ENCODE peak calls at places on chromosomes 7 and 10, in ten cellular contexts. F, X, Q, R, Y, T, P, J, S and M are unnamed samples.

GRCh38 chr10:125698599-125698998 is 15.6 kb upstream of the TEX36 start:
- DNase-seq in F (no peak), X (no peak), Q (no peak), R (no peak), Y (no peak), T (no peak), P (no peak), J (no peak), S (no peak), M (no peak)

GRCh38 chr7:43569424-43569823 is 13.5 kb upstream of the STK17A start:
- DNase-seq in F (no peak), X (no peak), Q (no peak), R (no peak), Y (no peak), T (no peak), P (no peak), J (no peak), S (no peak), M (peak)

GRCh38 chr10:51691135-51691534 is 8.3 kb downstream of the CSTF2T start:
- DNase-seq in F (no peak), X (no peak), Q (no peak), R (no peak), Y (no peak), T (no peak), P (peak), J (no peak), S (no peak), M (peak)

GRCh38 chr7:158943234-158943633 is 86.9 kb downstream of the DYNC2I1 start:
- DNase-seq in F (no peak), X (no peak), Q (no peak), R (no peak), Y (no peak), T (no peak), P (no peak), J (no peak), S (no peak), M (no peak)

GRCh38 chr10:104835422-104835821 is 194.3 kb downstream of the SORCS3 start:
- DNase-seq in F (no peak), X (no peak), Q (no peak), R (no peak), Y (no peak), T (no peak), P (no peak), J (no peak), S (no peak), M (no peak)

GRCh38 chr7:141712603-141713262 is 4.6 kb downstream of the WEE2 start:
- DNase-seq in F (no peak), X (no peak), Q (no peak), R (no peak), Y (no peak), T (no peak), P (no peak), J (no peak), S (no peak), M (no peak)

GRCh38 chr10:5147981-5148677 is 36.8 kb downstream of the AKR1C8 start:
- DNase-seq in F (no peak), X (no peak), Q (no peak), R (no peak), Y (no peak), T (no peak), P (no peak), J (no peak), S (no peak), M (no peak)

GRCh38 chr10:69375307-69376151 is 41.2 kb downstream of the TACR2 start:
- DNase-seq in F (no peak), X (no peak), Q (no peak), R (no peak), Y (peak), T (peak), P (peak), J (peak), S (peak), M (no peak)

GRCh38 chr7:36474283-36475010 is 84.8 kb downstream of the ANLN start:
- DNase-seq in F (no peak), X (no peak), Q (no peak), R (no peak), Y (peak), T (no peak), P (no peak), J (no peak), S (no peak), M (no peak)

GRCh38 chr7:90061077-90061476 is 93.2 kb upstream of the STEAP1 start:
- DNase-seq in F (no peak), X (no peak), Q (no peak), R (no peak), Y (no peak), T (no peak), P (no peak), J (no peak), S (no peak), M (no peak)

GRCh38 chr7:44486693-44487092 is 3.8 kb downstream of the NUDCD3 start:
- DNase-seq in F (no peak), X (no peak), Q (no peak), R (no peak), Y (no peak), T (no peak), P (peak), J (no peak), S (no peak), M (peak)

GRCh38 chr10:94443052-94443451 is 40.7 kb downstream of the TBC1D12 start:
- DNase-seq in F (no peak), X (no peak), Q (no peak), R (no peak), Y (no peak), T (no peak), P (no peak), J (no peak), S (no peak), M (no peak)

GRCh38 chr10:85026878-85027467 is 698.6 kb downstream of the CCSER2 start:
- DNase-seq in F (no peak), X (no peak), Q (no peak), R (no peak), Y (no peak), T (no peak), P (no peak), J (no peak), S (no peak), M (no peak)

GRCh38 chr10:111379521-111379920 is 302.7 kb downstream of the ADRA2A start:
- DNase-seq in F (no peak), X (no peak), Q (no peak), R (no peak), Y (no peak), T (no peak), P (no peak), J (no peak), S (no peak), M (no peak)

GRCh38 chr10:98125940-98126631 is 8.4 kb upstream of the R3HCC1L start:
- DNase-seq in F (no peak), X (no peak), Q (no peak), R (no peak), Y (no peak), T (no peak), P (no peak), J (no peak), S (no peak), M (no peak)

GRCh38 chr10:8316284-8316683 is 261.8 kb downstream of the GATA3 start:
- DNase-seq in F (no peak), X (no peak), Q (no peak), R (no peak), Y (no peak), T (no peak), P (no peak), J (no peak), S (no peak), M (no peak)

GRCh38 chr10:11424456-11425287 is 186.8 kb downstream of the USP6NL start:
- DNase-seq in F (peak), X (peak), Q (peak), R (no peak), Y (peak), T (no peak), P (peak), J (no peak), S (peak), M (peak)

GRCh38 chr10:113492181-113492580 is 60.7 kb upstream of the HABP2 start:
- DNase-seq in F (no peak), X (no peak), Q (no peak), R (no peak), Y (no peak), T (no peak), P (no peak), J (no peak), S (no peak), M (no peak)

GRCh38 chr10:22340362-22341189 is 4.7 kb upstream of the SPAG6 start:
- DNase-seq in F (peak), X (peak), Q (peak), R (no peak), Y (peak), T (no peak), P (peak), J (peak), S (peak), M (peak)
- TF ChIP-seq POLR2A in F (no peak), X (peak), Q (peak), R (no peak), Y (peak), T (peak), P (peak), J (no peak), S (peak), M (peak)

DNA sequence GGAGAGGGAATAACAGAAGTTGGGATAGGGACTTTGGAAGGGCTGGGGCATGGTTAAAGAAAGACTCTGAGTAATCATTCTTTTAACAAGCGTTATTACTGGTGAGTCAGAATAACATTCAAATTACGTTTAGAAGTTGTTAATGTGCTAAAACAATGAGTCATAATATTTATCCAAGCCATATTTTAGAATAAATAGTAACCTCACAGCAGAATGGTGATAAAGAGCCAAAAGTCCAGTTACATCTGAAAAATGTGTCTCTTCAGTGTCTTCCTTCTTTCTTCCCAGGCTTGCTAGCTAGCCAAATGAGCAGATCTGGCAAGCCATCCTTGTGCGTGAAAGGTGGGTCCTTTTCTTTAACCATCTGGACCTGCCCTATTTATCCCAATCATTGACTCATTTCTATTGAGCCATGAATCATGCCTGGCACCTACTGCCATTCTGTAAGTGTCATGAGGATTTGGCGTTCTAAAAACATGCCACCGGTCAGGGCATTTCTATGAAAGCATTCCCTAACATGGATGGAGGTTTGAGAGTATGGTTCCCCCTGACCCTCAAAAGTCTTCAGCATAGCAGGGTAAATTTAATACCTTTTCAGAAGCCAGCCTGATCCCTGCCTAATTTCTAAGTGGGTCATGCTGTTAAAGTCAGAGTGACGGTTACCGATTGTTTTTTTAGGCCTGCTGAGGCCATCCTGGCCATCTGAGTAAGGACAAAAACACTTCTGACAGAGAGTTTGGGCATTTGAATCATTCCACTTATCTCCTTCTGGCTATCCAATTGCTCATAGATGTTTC is 26.8 kb downstream of the MYPN start:
- DNase-seq in F (no peak), X (no peak), Q (no peak), R (no peak), Y (no peak), T (no peak), P (peak), J (no peak), S (no peak), M (no peak)
- TF ChIP-seq POLR2A in F (no peak), X (no peak), Q (no peak), R (no peak), Y (no peak), T (no peak), P (no peak), J (no peak), S (no peak), M (no peak)

DNA sequence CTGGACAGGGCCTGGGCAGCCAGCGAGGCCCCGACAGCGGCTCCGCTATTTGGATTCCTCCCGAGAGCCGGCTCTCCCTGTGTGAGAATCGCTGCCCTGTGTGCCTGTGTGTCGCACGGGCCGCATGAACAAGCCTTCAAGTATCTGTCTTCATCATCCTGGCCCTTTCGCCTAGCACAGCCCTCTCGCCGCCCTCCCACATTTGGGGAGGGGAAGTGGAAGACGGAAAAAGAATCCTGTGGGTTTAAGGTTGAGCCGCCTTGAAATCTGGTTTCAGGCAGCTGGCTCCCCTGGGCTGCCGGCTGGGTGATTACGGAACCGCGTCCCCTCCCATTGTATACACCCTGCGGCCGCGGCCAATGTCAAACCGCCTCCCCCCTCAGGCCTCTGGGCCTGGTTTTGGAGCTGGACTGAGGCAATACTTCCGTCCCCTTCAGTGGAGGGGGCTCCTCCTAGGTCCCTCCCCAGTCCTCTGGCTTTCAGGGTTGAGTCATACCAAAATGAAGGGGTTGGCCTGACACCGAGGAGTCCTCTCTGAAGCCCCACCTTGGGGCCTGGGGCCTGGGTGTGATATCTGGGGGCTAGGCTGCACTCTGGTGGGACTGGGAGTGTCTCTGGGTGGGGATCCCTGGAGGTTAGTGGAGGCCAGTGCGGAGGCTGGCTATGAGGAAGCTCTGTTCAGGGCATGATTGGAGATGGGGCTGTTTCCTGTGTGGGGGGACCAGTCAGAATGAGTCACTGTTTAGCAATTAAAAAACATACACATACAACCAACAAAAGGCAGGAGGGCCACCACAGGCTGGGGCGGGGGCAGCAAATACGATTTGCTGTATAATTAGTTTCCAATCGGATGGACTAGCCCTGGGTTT is 1.7 kb downstream of the TRIM8 start:
- DNase-seq in F (peak), X (peak), Q (peak), R (peak), Y (peak), T (peak), P (peak), J (peak), S (peak), M (peak)
- TF ChIP-seq POLR2A in F (no peak), X (peak), Q (peak), R (no peak), Y (peak), T (peak), P (peak), J (peak), S (peak), M (peak)

DNA sequence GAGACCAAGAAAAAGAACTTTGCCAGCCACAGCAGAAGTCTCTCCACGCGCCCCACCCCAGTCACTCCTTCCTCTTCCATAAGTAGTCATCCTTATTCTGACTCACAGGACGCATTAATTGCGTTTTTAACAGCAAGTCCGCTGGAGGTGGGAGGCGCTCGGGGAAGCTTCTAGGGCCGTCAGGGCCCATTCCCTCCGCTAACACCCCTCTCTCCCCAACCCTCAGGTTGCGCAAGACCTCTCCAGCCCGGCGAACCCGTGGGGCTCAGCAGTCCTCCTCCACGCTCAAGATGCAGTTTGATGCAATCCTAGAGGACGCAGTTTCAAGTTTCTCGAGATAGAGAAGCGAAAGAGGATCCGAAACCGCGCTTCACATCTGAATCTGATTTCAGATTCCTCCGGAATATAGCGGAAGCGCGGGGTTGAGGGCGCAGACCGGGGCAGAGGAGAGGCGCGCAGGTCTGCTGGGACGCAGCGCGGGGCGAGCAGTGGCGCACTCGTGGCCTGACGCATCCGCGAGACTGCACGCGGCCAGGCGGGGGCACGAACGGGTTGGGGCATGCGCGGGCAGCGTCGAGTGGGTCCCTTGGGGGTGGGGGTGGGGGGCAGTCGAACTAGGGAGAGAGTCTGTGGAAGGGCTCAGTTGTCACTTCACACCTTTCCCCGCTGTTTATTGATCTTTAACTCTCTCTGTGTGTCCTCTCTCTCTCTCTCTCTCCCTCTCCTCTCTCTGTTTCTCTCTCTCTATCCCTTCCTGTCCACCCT is 37.8 kb upstream of the PSAP start:
- DNase-seq in F (peak), X (peak), Q (peak), R (peak), Y (peak), T (peak), P (peak), J (peak), S (peak), M (peak)
- TF ChIP-seq POLR2A in F (no peak), X (no peak), Q (no peak), R (peak), Y (peak), T (no peak), P (peak), J (peak), S (peak), M (no peak)